ENCODE peak calls at places on chromosomes 4 and X, in eight cellular contexts. One of them, this sample, is unnamed.

GRCh38 chr4:176189891-176190795 is 5.2 kb downstream of the SPATA4 start:
- DNase-seq in HTR-8/SVneo: no peak
- DNase-seq in hepatocyte: no peak
- DNase-seq in LoVo: no peak
- DNase-seq in left lung: no peak
- DNase-seq in stimulated activated CD4-positive, alpha-beta T cell treated with anti-CD3 and anti-CD28 coated beads, Interleukin-2, amount 100 ng/mL, for 24 hours: no peak
- DNase-seq in osteocyte: no peak
- DNase-seq in AG04449: no peak
- DNase-seq in this sample: no peak

GRCh38 chr4:107951551-107951950 is 20.2 kb downstream of the CYP2U1 start:
- DNase-seq in HTR-8/SVneo: no peak
- DNase-seq in hepatocyte: peak; percentile 5
- DNase-seq in LoVo: no peak
- DNase-seq in left lung: no peak
- DNase-seq in stimulated activated CD4-positive, alpha-beta T cell treated with anti-CD3 and anti-CD28 coated beads, Interleukin-2, amount 100 ng/mL, for 24 hours: no peak
- DNase-seq in osteocyte: no peak
- DNase-seq in AG04449: peak; percentile 79
- DNase-seq in this sample: peak; percentile 69

GRCh38 chr4:19850909-19851308 is 400.8 kb upstream of the SLIT2 start:
- DNase-seq in HTR-8/SVneo: peak; percentile 27
- DNase-seq in hepatocyte: no peak
- DNase-seq in LoVo: no peak
- DNase-seq in left lung: no peak
- DNase-seq in stimulated activated CD4-positive, alpha-beta T cell treated with anti-CD3 and anti-CD28 coated beads, Interleukin-2, amount 100 ng/mL, for 24 hours: no peak
- DNase-seq in osteocyte: no peak
- DNase-seq in AG04449: peak; percentile 38
- DNase-seq in this sample: peak; percentile 64

GRCh38 chrX:148530464-148531077 is 30.2 kb downstream of the AFF2 start:
- DNase-seq in HTR-8/SVneo: no peak
- DNase-seq in hepatocyte: peak; percentile 29
- DNase-seq in LoVo: peak; percentile 12
- DNase-seq in left lung: no peak
- DNase-seq in stimulated activated CD4-positive, alpha-beta T cell treated with anti-CD3 and anti-CD28 coated beads, Interleukin-2, amount 100 ng/mL, for 24 hours: no peak
- DNase-seq in osteocyte: no peak
- DNase-seq in AG04449: peak; percentile 1
- DNase-seq in this sample: no peak

GRCh38 chr4:11250510-11250909 is 178.2 kb downstream of the HS3ST1 start:
- DNase-seq in HTR-8/SVneo: no peak
- DNase-seq in hepatocyte: no peak
- DNase-seq in LoVo: no peak
- DNase-seq in left lung: no peak
- DNase-seq in stimulated activated CD4-positive, alpha-beta T cell treated with anti-CD3 and anti-CD28 coated beads, Interleukin-2, amount 100 ng/mL, for 24 hours: no peak
- DNase-seq in osteocyte: no peak
- DNase-seq in AG04449: no peak
- DNase-seq in this sample: no peak

GRCh38 chr4:150816491-150816890 is 198.6 kb downstream of the LRBA start:
- DNase-seq in HTR-8/SVneo: no peak
- DNase-seq in hepatocyte: no peak
- DNase-seq in LoVo: no peak
- DNase-seq in left lung: no peak
- DNase-seq in stimulated activated CD4-positive, alpha-beta T cell treated with anti-CD3 and anti-CD28 coated beads, Interleukin-2, amount 100 ng/mL, for 24 hours: no peak
- DNase-seq in osteocyte: no peak
- DNase-seq in AG04449: no peak
- DNase-seq in this sample: no peak

GRCh38 chrX:107450823-107451509 is 1.5 kb downstream of the FRMPD3 start:
- DNase-seq in HTR-8/SVneo: no peak
- DNase-seq in hepatocyte: peak; percentile 40
- DNase-seq in LoVo: no peak
- DNase-seq in left lung: no peak
- DNase-seq in stimulated activated CD4-positive, alpha-beta T cell treated with anti-CD3 and anti-CD28 coated beads, Interleukin-2, amount 100 ng/mL, for 24 hours: no peak
- DNase-seq in osteocyte: no peak
- DNase-seq in AG04449: no peak
- DNase-seq in this sample: no peak

GRCh38 chr4:55124337-55125076 is 888 bp downstream of the KDR start:
- DNase-seq in HTR-8/SVneo: no peak
- DNase-seq in hepatocyte: no peak
- DNase-seq in LoVo: no peak
- DNase-seq in left lung: no peak
- DNase-seq in stimulated activated CD4-positive, alpha-beta T cell treated with anti-CD3 and anti-CD28 coated beads, Interleukin-2, amount 100 ng/mL, for 24 hours: no peak
- DNase-seq in osteocyte: no peak
- DNase-seq in AG04449: no peak
- DNase-seq in this sample: no peak

GRCh38 chrX:110182362-110182761 is 135.5 kb downstream of the AMMECR1 start:
- DNase-seq in HTR-8/SVneo: no peak
- DNase-seq in hepatocyte: no peak
- DNase-seq in LoVo: no peak
- DNase-seq in left lung: no peak
- DNase-seq in stimulated activated CD4-positive, alpha-beta T cell treated with anti-CD3 and anti-CD28 coated beads, Interleukin-2, amount 100 ng/mL, for 24 hours: no peak
- DNase-seq in osteocyte: no peak
- DNase-seq in AG04449: no peak
- DNase-seq in this sample: no peak

GRCh38 chrX:22124098-22124497 is 92.0 kb downstream of the PHEX start:
- DNase-seq in HTR-8/SVneo: no peak
- DNase-seq in hepatocyte: no peak
- DNase-seq in LoVo: no peak
- DNase-seq in left lung: no peak
- DNase-seq in stimulated activated CD4-positive, alpha-beta T cell treated with anti-CD3 and anti-CD28 coated beads, Interleukin-2, amount 100 ng/mL, for 24 hours: no peak
- DNase-seq in osteocyte: no peak
- DNase-seq in AG04449: no peak
- DNase-seq in this sample: no peak

GRCh38 chrX:11704725-11705495 is 39.2 kb upstream of the ARHGAP6 start:
- DNase-seq in HTR-8/SVneo: no peak
- DNase-seq in hepatocyte: no peak
- DNase-seq in LoVo: no peak
- DNase-seq in left lung: no peak
- DNase-seq in stimulated activated CD4-positive, alpha-beta T cell treated with anti-CD3 and anti-CD28 coated beads, Interleukin-2, amount 100 ng/mL, for 24 hours: no peak
- DNase-seq in osteocyte: no peak
- DNase-seq in AG04449: no peak
- DNase-seq in this sample: no peak

GRCh38 chrX:114201622-114202021 is 382.3 kb upstream of the HTR2C start:
- DNase-seq in HTR-8/SVneo: no peak
- DNase-seq in hepatocyte: no peak
- DNase-seq in LoVo: no peak
- DNase-seq in left lung: no peak
- DNase-seq in stimulated activated CD4-positive, alpha-beta T cell treated with anti-CD3 and anti-CD28 coated beads, Interleukin-2, amount 100 ng/mL, for 24 hours: no peak
- DNase-seq in osteocyte: no peak
- DNase-seq in AG04449: no peak
- DNase-seq in this sample: no peak

GRCh38 chr4:168864831-168865541 is 145.1 kb downstream of the CBR4 start:
- DNase-seq in HTR-8/SVneo: peak; percentile 49
- DNase-seq in hepatocyte: no peak
- DNase-seq in LoVo: no peak
- DNase-seq in left lung: no peak
- DNase-seq in stimulated activated CD4-positive, alpha-beta T cell treated with anti-CD3 and anti-CD28 coated beads, Interleukin-2, amount 100 ng/mL, for 24 hours: no peak
- DNase-seq in osteocyte: no peak
- DNase-seq in AG04449: peak; percentile 59
- DNase-seq in this sample: peak; percentile 13

GRCh38 chrX:31508338-31508737 is 436.5 kb upstream of the FTHL17 start:
- DNase-seq in HTR-8/SVneo: no peak
- DNase-seq in hepatocyte: peak; percentile 6
- DNase-seq in LoVo: no peak
- DNase-seq in left lung: no peak
- DNase-seq in stimulated activated CD4-positive, alpha-beta T cell treated with anti-CD3 and anti-CD28 coated beads, Interleukin-2, amount 100 ng/mL, for 24 hours: no peak
- DNase-seq in osteocyte: no peak
- DNase-seq in AG04449: no peak
- DNase-seq in this sample: peak; percentile 16

GRCh38 chr4:83207497-83208105 is 77.0 kb downstream of the COQ2 start:
- DNase-seq in HTR-8/SVneo: peak; percentile 34
- DNase-seq in hepatocyte: peak; percentile 22
- DNase-seq in LoVo: peak; percentile 93
- DNase-seq in left lung: no peak
- DNase-seq in stimulated activated CD4-positive, alpha-beta T cell treated with anti-CD3 and anti-CD28 coated beads, Interleukin-2, amount 100 ng/mL, for 24 hours: no peak
- DNase-seq in osteocyte: peak; percentile 4
- DNase-seq in AG04449: peak; percentile 34
- DNase-seq in this sample: peak; percentile 86

GRCh38 chrX:24167719-24168472 is 18.4 kb downstream of the ZFX start:
- DNase-seq in HTR-8/SVneo: no peak
- DNase-seq in hepatocyte: no peak
- DNase-seq in LoVo: no peak
- DNase-seq in left lung: no peak
- DNase-seq in stimulated activated CD4-positive, alpha-beta T cell treated with anti-CD3 and anti-CD28 coated beads, Interleukin-2, amount 100 ng/mL, for 24 hours: no peak
- DNase-seq in osteocyte: no peak
- DNase-seq in AG04449: no peak
- DNase-seq in this sample: no peak

GRCh38 chr4:1209821-1210220 is 37.4 kb upstream of the SPON2 start:
- DNase-seq in HTR-8/SVneo: no peak
- DNase-seq in hepatocyte: peak; percentile 65
- DNase-seq in LoVo: no peak
- DNase-seq in left lung: peak; percentile 67
- DNase-seq in stimulated activated CD4-positive, alpha-beta T cell treated with anti-CD3 and anti-CD28 coated beads, Interleukin-2, amount 100 ng/mL, for 24 hours: no peak
- DNase-seq in osteocyte: no peak
- DNase-seq in AG04449: no peak
- DNase-seq in this sample: peak; percentile 5

GRCh38 chrX:23387826-23388225 is 53.2 kb downstream of the PTCHD1 start:
- DNase-seq in HTR-8/SVneo: no peak
- DNase-seq in hepatocyte: no peak
- DNase-seq in LoVo: no peak
- DNase-seq in left lung: no peak
- DNase-seq in stimulated activated CD4-positive, alpha-beta T cell treated with anti-CD3 and anti-CD28 coated beads, Interleukin-2, amount 100 ng/mL, for 24 hours: no peak
- DNase-seq in osteocyte: no peak
- DNase-seq in AG04449: no peak
- DNase-seq in this sample: no peak